ENCODE peak calls at places on chromosomes 16 and 17, in nine cellular contexts. B, U, I, Q, A, F, G, E and M are unnamed samples.

GRCh38 chr17:64107517-64108235 is 22.3 kb downstream of the ERN1 start:
- DNase-seq in I (no peak), E (no peak), U (no peak), G (no peak), Q (no peak), F (no peak), B (no peak), A (no peak), M (no peak)

GRCh38 chr17:4534928-4535666 is 20.1 kb downstream of the MYBBP1A start:
- DNase-seq in F (no peak), G (no peak), E (no peak), A (no peak), B (no peak), U (no peak), Q (no peak), I (no peak), M (no peak)

GRCh38 chr16:2587891-2588565 is 50.2 kb downstream of the PDPK1 start:
- DNase-seq in Q (no peak), G (no peak), B (no peak), E (no peak), F (no peak), I (no peak), U (no peak), A (no peak), M (no peak)

GRCh38 chr17:81173354-81173753 is 7.3 kb upstream of the AATK start:
- DNase-seq in F (no peak), I (no peak), E (no peak), A (no peak), G (no peak), Q (no peak), U (no peak), B (no peak), M (no peak)

GRCh38 chr17:7475764-7476422 is 3.5 kb downstream of the ZBTB4 start:
- DNase-seq in A (no peak), F (peak; percentile 71), U (no peak), Q (no peak), E (peak; percentile 37), B (no peak), I (no peak), G (peak; percentile 43), M (no peak)

GRCh38 chr17:78935419-78936323 is 10.5 kb upstream of the TIMP2 start:
- DNase-seq in G (peak; percentile 59), I (peak; percentile 84), B (no peak), A (peak; percentile 86), E (peak; percentile 99), F (peak; percentile 91), Q (no peak), U (no peak), M (peak; percentile 93)

GRCh38 chr17:3647769-3648540 is 11.4 kb downstream of the CTNS start:
- DNase-seq in Q (no peak), I (no peak), F (peak; percentile 67), E (peak; percentile 67), B (no peak), A (peak; percentile 55), U (no peak), G (peak; percentile 67), M (peak; percentile 69)

GRCh38 chr17:31596382-31597323 is 205.2 kb downstream of the RAB11FIP4 start:
- DNase-seq in G (peak; percentile 50), F (peak; percentile 93), I (peak; percentile 97), Q (no peak), A (peak; percentile 65), B (no peak), U (no peak), E (peak; percentile 99), M (peak; percentile 85)

GRCh38 chr17:17719966-17720543 is 38.8 kb downstream of the RAI1 start:
- DNase-seq in U (no peak), F (no peak), E (no peak), B (no peak), G (no peak), I (no peak), Q (no peak), A (no peak), M (no peak)

GRCh38 chr16:67086829-67087228 is 22.9 kb upstream of the PHAF1 start:
- DNase-seq in I (no peak), A (no peak), U (no peak), E (peak; percentile 16), Q (no peak), B (no peak), G (no peak), F (no peak), M (no peak)

GRCh38 chr16:11721781-11722467 is 20.7 kb downstream of the TXNDC11 start:
- DNase-seq in E (no peak), Q (no peak), A (no peak), F (no peak), G (peak; percentile 8), U (no peak), B (no peak), I (no peak), M (no peak)

GRCh38 chr16:72952404-72953301 is 95.3 kb downstream of the ZFHX3 start:
- DNase-seq in E (peak; percentile 84), I (peak; percentile 62), U (no peak), G (no peak), Q (no peak), F (peak; percentile 74), A (peak; percentile 15), B (no peak), M (no peak)

GRCh38 chr17:6669479-6670212 is 18.1 kb downstream of the C17orf100 start:
- DNase-seq in B (no peak), Q (no peak), I (no peak), A (no peak), E (no peak), F (no peak), G (no peak), U (no peak), M (no peak)

GRCh38 chr16:57360321-57360935 is 1.8 kb downstream of the CCL22 start:
- DNase-seq in Q (no peak), E (no peak), G (no peak), F (no peak), U (no peak), A (no peak), I (no peak), B (no peak), M (no peak)

GRCh38 chr17:1227917-1228751 is 42.1 kb upstream of the BHLHA9 start:
- DNase-seq in A (no peak), Q (no peak), F (no peak), I (no peak), U (no peak), E (no peak), G (peak; percentile 50), B (no peak), M (no peak)

GRCh38 chr17:70622382-70623260 is 453.3 kb downstream of the KCNJ2 start:
- DNase-seq in A (peak; percentile 62), Q (no peak), I (no peak), B (no peak), G (peak; percentile 67), U (no peak), F (peak; percentile 19), E (peak; percentile 48), M (peak; percentile 67)

GRCh38 chr16:4593069-4593468 is 21.6 kb downstream of the UBALD1 start:
- DNase-seq in I (no peak), Q (no peak), B (no peak), G (no peak), E (no peak), F (no peak), U (no peak), A (no peak), M (no peak)

GRCh38 chr17:50256826-50257573 is 17.3 kb upstream of the TMEM92 start:
- DNase-seq in F (no peak), Q (no peak), G (no peak), B (no peak), U (no peak), A (no peak), I (no peak), E (no peak), M (no peak)

GRCh38 chr17:7747586-7747985 is 30.0 kb downstream of the DNAH2 start:
- DNase-seq in A (no peak), F (peak; percentile 27), Q (no peak), E (peak; percentile 50), U (no peak), G (no peak), B (no peak), I (peak; percentile 29), M (no peak)

GRCh38 chr16:67656344-67657016 is 3.6 kb downstream of the ACD start:
- DNase-seq in A (no peak), U (no peak), I (no peak), Q (no peak), G (peak; percentile 5), F (no peak), E (no peak), B (no peak), M (no peak)

GRCh38 chr17:8940866-8941471 is 24.5 kb downstream of the PIK3R5 start:
- DNase-seq in I (no peak), G (no peak), E (no peak), B (no peak), A (no peak), Q (no peak), U (no peak), F (no peak), M (no peak)

GRCh38 chr16:49462356-49462988 is 88.9 kb downstream of the C16orf78 start:
- DNase-seq in I (no peak), U (no peak), E (no peak), G (no peak), B (no peak), A (no peak), F (no peak), Q (no peak), M (no peak)

GRCh38 chr17:8353736-8354135 is 14.1 kb downstream of the ODF4 start:
- DNase-seq in E (no peak), B (no peak), I (no peak), U (no peak), F (no peak), A (no peak), G (no peak), Q (no peak), M (no peak)

GRCh38 chr17:58417300-58418092 is at the start of gene RNF43:
- DNase-seq in A (peak; percentile 90), F (peak; percentile 83), Q (peak; percentile 53), I (peak; percentile 24), E (peak; percentile 78), B (peak; percentile 78), U (peak; percentile 77), G (peak; percentile 96), M (peak; percentile 77)